ENCODE peak calls at places on chromosomes 11 and 22, in five cellular contexts. D is ascending aorta; F is CD8-positive, alpha-beta memory T cell; U is heart right ventricle; Q is colonic mucosa. Y is an unnamed sample.
A peak's percentile ranks its signal among the peaks of the same experiment; 100 is the strongest.

GRCh38 chr11:10005955-10006525 is 288.0 kb downstream of the SBF2 start:
- DNase-seq in D (no peak), F (no peak), U (no peak), Q (no peak), Y (no peak)

GRCh38 chr11:26623076-26623666 is 51.1 kb upstream of the MUC15 start:
- DNase-seq in D (no peak), F (no peak), U (no peak), Q (no peak), Y (no peak)

GRCh38 chr11:65112551-65113360 is 1.1 kb downstream of the TM7SF2 start:
- DNase-seq in D (peak; percentile 79), F (peak; percentile 71), U (peak; percentile 50), Q (peak; percentile 77), Y (peak; percentile 86)

GRCh38 chr11:115941044-115941443 is 436.8 kb upstream of the CADM1 start:
- DNase-seq in D (no peak), F (no peak), U (no peak), Q (no peak), Y (no peak)

GRCh38 chr11:35318977-35319925 is 100.1 kb downstream of the SLC1A2 start:
- DNase-seq in D (no peak), F (no peak), U (no peak), Q (no peak), Y (no peak)

GRCh38 chr22:21642584-21643448 is 714 bp downstream of the SDF2L1 start:
- DNase-seq in D (no peak), F (peak; percentile 52), U (no peak), Q (peak; percentile 78), Y (peak; percentile 83)

GRCh38 chr11:68903631-68904457 is at the start of the genes IGHMBP2 and MRPL21:
- DNase-seq in D (peak; percentile 91), F (peak; percentile 75), U (peak; percentile 83), Q (peak; percentile 88), Y (peak; percentile 95)

GRCh38 chr11:17978553-17979287 is 34.1 kb downstream of the SERGEF start:
- DNase-seq in D (no peak), F (no peak), U (peak; percentile 36), Q (peak; percentile 35), Y (no peak)

GRCh38 chr11:124799384-124800225 is 601 bp downstream of the MSANTD2 start:
- DNase-seq in D (peak; percentile 67), F (peak; percentile 36), U (peak; percentile 20), Q (peak; percentile 52), Y (peak; percentile 87)

GRCh38 chr22:41302016-41302767 is 867 bp downstream of the ZC3H7B start:
- DNase-seq in D (no peak), F (no peak), U (no peak), Q (no peak), Y (no peak)

GRCh38 chr11:114011443-114011842 is 36.5 kb downstream of the HTR3A start:
- DNase-seq in D (no peak), F (no peak), U (no peak), Q (no peak), Y (no peak)

GRCh38 chr11:113906038-113906437 is 1.4 kb downstream of the HTR3B start:
- DNase-seq in D (no peak), F (no peak), U (no peak), Q (peak; percentile 68), Y (no peak)

GRCh38 chr11:35003658-35004057 is 87.2 kb downstream of the PDHX start:
- DNase-seq in D (no peak), F (no peak), U (no peak), Q (no peak), Y (no peak)

GRCh38 chr22:44383071-44383575 is 70.4 kb upstream of the SHISAL1 start:
- DNase-seq in D (no peak), F (no peak), U (no peak), Q (no peak), Y (no peak)

GRCh38 chr11:69541501-69542313 is 60.2 kb downstream of the LINC01488 start:
- DNase-seq in D (peak; percentile 38), F (no peak), U (no peak), Q (no peak), Y (no peak)

GRCh38 chr11:34366522-34366921 is 8.7 kb upstream of the ABTB2 start:
- DNase-seq in D (no peak), F (no peak), U (no peak), Q (no peak), Y (no peak)

GRCh38 chr11:17544181-17544622 is at the start of gene USH1C:
- DNase-seq in D (no peak), F (peak; percentile 5), U (no peak), Q (peak; percentile 83), Y (peak; percentile 80)

GRCh38 chr11:127844843-127845242 is 742.5 kb downstream of the ETS1 start:
- DNase-seq in D (no peak), F (no peak), U (no peak), Q (no peak), Y (no peak)

GRCh38 chr22:21731503-21731902 is 4.1 kb downstream of the YPEL1 start:
- DNase-seq in D (no peak), F (no peak), U (no peak), Q (no peak), Y (no peak)

GRCh38 chr11:62805991-62806441 is 776 bp upstream of the NXF1 start:
- DNase-seq in D (no peak), F (no peak), U (peak; percentile 20), Q (peak; percentile 25), Y (peak; percentile 31)

GRCh38 chr11:123841189-123841588 is 35.0 kb upstream of the OR6M1 start:
- DNase-seq in D (no peak), F (no peak), U (no peak), Q (no peak), Y (no peak)

GRCh38 chr22:22593964-22594656 is 35.0 kb upstream of the PRAME start:
- DNase-seq in D (no peak), F (peak; percentile 35), U (no peak), Q (peak; percentile 32), Y (no peak)

GRCh38 chr11:114317738-114318137 is 21.5 kb downstream of the NNMT start:
- DNase-seq in D (peak; percentile 78), F (no peak), U (peak; percentile 53), Q (peak; percentile 40), Y (no peak)

GRCh38 chr11:65643971-65644370 is 6.1 kb downstream of the SIPA1 start:
- DNase-seq in D (no peak), F (no peak), U (no peak), Q (no peak), Y (no peak)

GRCh38 chr11:111596319-111596718 is 5.9 kb upstream of the SIK2 start:
- DNase-seq in D (no peak), F (no peak), U (no peak), Q (no peak), Y (no peak)

GRCh38 chr22:24536089-24536488 is 18.8 kb downstream of the GUCD1 start:
- DNase-seq in D (no peak), F (no peak), U (no peak), Q (no peak), Y (no peak)

GRCh38 chr11:11449327-11449726 is 96.3 kb upstream of the CSNK2A3 start:
- DNase-seq in D (no peak), F (no peak), U (no peak), Q (no peak), Y (no peak)

GRCh38 chr22:26194877-26195276 is 25.6 kb downstream of the SEZ6L start:
- DNase-seq in D (no peak), F (no peak), U (no peak), Q (no peak), Y (no peak)

GRCh38 chr11:79437981-79438630 is 2.7 kb downstream of the TENM4 start:
- DNase-seq in D (peak; percentile 69), F (no peak), U (no peak), Q (peak; percentile 18), Y (peak; percentile 78)

GRCh38 chr11:44568706-44569473 is 3.4 kb downstream of the CD82 start:
- DNase-seq in D (peak; percentile 91), F (peak; percentile 80), U (peak; percentile 72), Q (peak; percentile 67), Y (peak; percentile 86)

GRCh38 chr11:111167666-111168065 is 77.9 kb upstream of the POU2AF2 start:
- DNase-seq in D (no peak), F (no peak), U (no peak), Q (no peak), Y (no peak)

GRCh38 chr22:27654536-27655445 is 146.8 kb downstream of the MN1 start:
- DNase-seq in D (no peak), F (no peak), U (no peak), Q (no peak), Y (no peak)

GRCh38 chr11:109745996-109746625 is 324.1 kb downstream of the C11orf87 start:
- DNase-seq in D (no peak), F (no peak), U (no peak), Q (no peak), Y (no peak)
- H3K9me3 ChIP-seq in D (no peaks in the 10 kb centered on the region), F (no peaks in the 10 kb centered on the region), U (no peaks in the 10 kb centered on the region), Q (no peaks in the 10 kb centered on the region), Y (no peaks in the 10 kb centered on the region)

DNA sequence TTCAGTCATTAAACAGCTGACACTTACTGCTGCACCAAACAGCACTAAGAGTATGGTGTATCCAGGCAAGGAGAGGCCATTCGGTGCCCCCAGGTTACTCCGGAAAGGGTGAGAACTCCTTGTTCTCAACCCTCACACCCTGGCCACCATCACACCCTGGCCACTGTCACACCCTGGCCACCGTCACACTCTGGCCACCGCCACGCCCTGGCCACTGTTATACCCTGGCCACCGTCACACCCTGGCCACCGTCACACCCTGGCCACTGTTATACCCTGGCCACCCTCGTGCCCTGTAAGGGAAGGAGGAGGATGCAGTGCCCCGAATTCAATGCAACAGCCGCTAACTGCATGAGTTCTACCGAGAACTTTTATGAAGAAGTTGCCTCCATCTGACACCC is 644.4 kb downstream of the TBC1D22A start:
- DNase-seq in D (peak; percentile 30), F (no peak), U (no peak), Q (no peak), Y (peak; percentile 18)
- H3K9me3 ChIP-seq in D (no peaks in the 10 kb centered on the region), F (no peaks in the 10 kb centered on the region), U (no peaks in the 10 kb centered on the region), Q (no peaks in the 10 kb centered on the region), Y (no peaks in the 10 kb centered on the region)

DNA sequence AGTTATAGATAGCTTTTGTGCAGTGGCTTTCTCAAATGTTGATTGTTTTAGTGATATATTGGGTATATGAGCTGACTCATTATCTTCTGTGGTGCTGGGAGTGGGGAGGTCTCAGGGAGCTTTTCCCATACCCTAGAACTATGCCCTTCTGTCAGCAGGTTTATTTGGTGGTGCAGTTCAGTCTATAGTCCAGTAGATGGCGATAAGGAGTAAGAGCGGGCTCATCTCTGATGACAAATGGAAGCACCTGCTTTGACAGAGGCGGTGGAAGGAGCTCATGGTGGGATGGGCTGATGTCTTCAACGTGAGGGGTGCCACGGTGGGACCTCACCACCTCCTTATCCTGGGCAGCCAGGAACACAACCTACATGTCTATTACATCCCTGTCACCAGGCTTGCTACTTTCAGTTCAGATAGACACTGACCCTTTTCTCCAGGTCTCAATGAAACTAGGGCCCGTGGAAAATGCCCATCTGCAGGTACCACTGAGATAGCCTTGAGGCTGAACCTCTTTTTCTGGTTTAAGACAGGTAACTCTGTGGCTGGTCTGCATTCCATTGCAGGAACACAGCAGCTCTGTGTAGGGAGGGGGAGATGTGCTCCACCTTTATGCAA is 13.0 kb upstream of the OR6A2 start:
- DNase-seq in D (no peak), F (peak; percentile 26), U (no peak), Q (peak; percentile 29), Y (no peak)
- H3K9me3 ChIP-seq in D (no peaks in the 10 kb centered on the region), F (no peaks in the 10 kb centered on the region), U (no peaks in the 10 kb centered on the region), Q (no peaks in the 10 kb centered on the region), Y (no peaks in the 10 kb centered on the region)

DNA sequence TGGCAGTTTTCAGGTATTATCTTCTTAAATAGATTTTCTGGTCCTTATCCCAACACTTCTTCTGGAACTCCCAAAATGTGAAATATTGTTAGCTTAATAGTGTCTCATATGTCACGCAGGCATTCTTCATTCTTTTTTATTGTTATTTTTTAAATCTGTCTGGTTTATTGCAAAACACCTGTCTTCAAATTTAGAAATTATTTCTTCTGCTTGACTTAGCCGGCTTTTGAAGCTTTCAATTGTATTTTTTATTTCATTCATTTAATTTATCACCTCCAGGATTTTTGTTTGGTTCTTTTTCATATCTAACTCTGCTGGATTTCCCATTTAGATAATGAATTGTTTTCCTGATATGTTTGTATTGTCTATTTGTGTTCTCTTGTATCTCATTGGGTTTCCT is 49.9 kb downstream of the KCNQ1OT1 start:
- DNase-seq in D (no peak), F (no peak), U (no peak), Q (no peak), Y (no peak)
- H3K9me3 ChIP-seq in D (peaks cover 64% of the 10 kb centered on the region), F (peaks cover 8% of the 10 kb centered on the region), U (peaks cover 3% of the 10 kb centered on the region), Q (peaks cover 6% of the 10 kb centered on the region), Y (peaks cover 2% of the 10 kb centered on the region)

Y was measured in kidney.